ENCODE peak calls at places on chromosomes 7 and 10, in nine cellular contexts. J, O, N, C, Z, E, H, K and V are unnamed samples.
A peak's percentile ranks its signal among the peaks of the same experiment; 100 is the strongest.

GRCh38 chr7:12756841-12757240 is 69.4 kb downstream of the ARL4A start:
- DNase-seq in H (no peak), N (no peak), E (no peak), C (no peak), J (no peak), O (no peak), Z (no peak), K (no peak), V (no peak)

GRCh38 chr7:102451371-102452054 is 13.2 kb downstream of the ALKBH4 start:
- DNase-seq in N (no peak), K (no peak), E (no peak), C (no peak), J (no peak), H (peak; percentile 99), O (no peak), Z (peak; percentile 61), V (no peak)

GRCh38 chr10:131107970-131108369 is 203.6 kb downstream of the TCERG1L start:
- DNase-seq in N (no peak), H (no peak), Z (no peak), K (no peak), O (no peak), J (no peak), E (no peak), C (no peak), V (no peak)

GRCh38 chr10:97188234-97188847 is 2.6 kb upstream of the SLIT1 start:
- DNase-seq in O (no peak), J (no peak), E (no peak), N (no peak), C (no peak), Z (no peak), H (no peak), K (no peak), V (no peak)

GRCh38 chr7:71601840-71602239 is 469.9 kb downstream of the GALNT17 start:
- DNase-seq in N (no peak), C (no peak), H (no peak), Z (no peak), O (no peak), J (no peak), K (no peak), E (no peak), V (no peak)

GRCh38 chr7:95102662-95103061 is 195.3 kb downstream of the PPP1R9A start:
- DNase-seq in C (no peak), E (no peak), K (no peak), Z (no peak), J (no peak), H (no peak), O (no peak), N (no peak), V (no peak)

GRCh38 chr10:3825244-3825643 is 40.2 kb upstream of the KLF6 start:
- DNase-seq in H (no peak), J (no peak), Z (no peak), E (no peak), K (no peak), O (no peak), N (no peak), C (no peak), V (no peak)

GRCh38 chr7:105399043-105399725 is 10.5 kb upstream of the SRPK2 start:
- DNase-seq in K (no peak), N (no peak), C (no peak), E (no peak), H (peak; percentile 51), Z (peak; percentile 39), J (no peak), O (no peak), V (no peak)

GRCh38 chr10:92688573-92688926 is 1.2 kb upstream of the HHEX start:
- DNase-seq in N (no peak), O (no peak), E (no peak), Z (no peak), K (no peak), C (no peak), H (no peak), J (no peak), V (no peak)

GRCh38 chr7:10912077-10912476 is 61.6 kb upstream of the PHF14 start:
- DNase-seq in H (no peak), J (no peak), N (no peak), Z (no peak), K (no peak), E (no peak), O (no peak), C (no peak), V (no peak)

GRCh38 chr7:157276091-157276561 is 60.7 kb upstream of the DNAJB6 start:
- DNase-seq in H (peak; percentile 43), E (no peak), O (no peak), J (no peak), N (no peak), K (no peak), Z (no peak), C (no peak), V (peak; percentile 55)

GRCh38 chr10:20855398-20856038 is 41.6 kb downstream of the NEBL start:
- DNase-seq in K (no peak), H (peak; percentile 11), E (no peak), J (no peak), O (no peak), N (no peak), Z (peak; percentile 53), C (no peak), V (no peak)

GRCh38 chr7:98266840-98267239 is 14.6 kb upstream of the BRI3 start:
- DNase-seq in N (no peak), O (no peak), J (no peak), Z (no peak), K (no peak), E (no peak), C (no peak), H (peak; percentile 52), V (no peak)

GRCh38 chr10:7659560-7659959 is 7.2 kb downstream of the ITIH5 start:
- DNase-seq in N (no peak), Z (no peak), J (no peak), H (no peak), K (no peak), E (no peak), O (no peak), C (no peak), V (no peak)

GRCh38 chr7:133252858-133253521 is at the start of gene EXOC4:
- DNase-seq in K (peak; percentile 96), E (peak; percentile 98), Z (peak; percentile 99), J (peak; percentile 96), N (peak; percentile 95), O (peak; percentile 88), H (peak; percentile 93), C (peak; percentile 63), V (peak; percentile 97)

GRCh38 chr7:133255461-133255860 is 2.6 kb downstream of the EXOC4 start:
- DNase-seq in K (no peak), E (no peak), C (no peak), O (no peak), H (no peak), Z (no peak), N (no peak), J (no peak), V (no peak)

GRCh38 chr7:133252506-133252857 is 396 bp upstream of the EXOC4 start:
- DNase-seq in N (no peak), J (no peak), H (no peak), K (no peak), E (no peak), O (no peak), C (no peak), Z (no peak), V (no peak)

GRCh38 chr7:133253522-133253882 is 624 bp downstream of the EXOC4 start:
- DNase-seq in K (peak; percentile 6), J (no peak), E (no peak), Z (no peak), H (no peak), N (no peak), O (no peak), C (no peak), V (no peak)

GRCh38 chr7:133258174-133258573 is 5.3 kb downstream of the EXOC4 start:
- DNase-seq in E (no peak), Z (no peak), J (no peak), K (no peak), H (no peak), O (no peak), N (no peak), C (no peak), V (no peak)
- TF ChIP-seq POLR2AphosphoS5 in E (no peak), Z (no peak), J (no peak), K (no peak), H (no peak), O (no peak), N (no peak), C (no peak), V (no peak)

GRCh38 chr10:87596351-87596750 is 63.3 kb upstream of the PAPSS2 start:
- DNase-seq in O (no peak), K (no peak), Z (no peak), H (no peak), C (no peak), J (no peak), E (no peak), N (peak; percentile 16), V (no peak)

GRCh38 chr10:87591589-87591886 is 68.1 kb upstream of the PAPSS2 start:
- DNase-seq in E (no peak), J (no peak), C (no peak), Z (no peak), N (no peak), H (no peak), K (no peak), O (no peak), V (no peak)

GRCh38 chr10:87594864-87595263 is 64.8 kb upstream of the PAPSS2 start:
- DNase-seq in Z (no peak), O (no peak), H (no peak), E (no peak), K (no peak), J (no peak), C (no peak), N (no peak), V (no peak)

GRCh38 chr10:87594181-87594580 is 65.5 kb upstream of the PAPSS2 start:
- DNase-seq in J (no peak), C (no peak), K (no peak), E (no peak), N (no peak), Z (no peak), H (no peak), O (no peak), V (no peak)

DNA sequence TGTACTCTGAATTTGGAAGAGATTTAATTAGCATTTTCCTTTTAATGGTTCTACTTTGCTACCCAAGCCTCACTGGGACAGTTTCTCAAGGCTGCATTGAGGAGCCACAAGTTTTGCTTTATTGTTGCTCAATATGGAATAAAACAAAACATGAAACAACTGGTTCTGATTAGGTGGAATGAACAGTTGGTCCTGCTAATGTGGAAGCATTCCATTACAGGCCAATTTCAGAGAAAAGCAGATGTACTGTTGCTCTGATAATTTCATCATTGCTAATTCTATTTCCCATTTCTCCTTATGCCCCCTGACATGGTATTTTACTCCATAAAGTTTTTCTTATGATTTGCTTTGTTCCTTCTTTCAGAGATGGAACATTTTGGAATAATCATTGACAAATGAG is 66.0 kb upstream of the PAPSS2 start:
- DNase-seq in E (no peak), J (no peak), C (no peak), H (peak; percentile 45), O (no peak), Z (no peak), K (no peak), N (no peak), V (no peak)
- TF ChIP-seq POLR2AphosphoS5 in E (no peak), J (no peak), C (no peak), H (no peak), O (peak; percentile 34), Z (no peak), K (no peak), N (no peak), V (no peak)

GRCh38 chr7:122869260-122869659 is 17.0 kb downstream of the CADPS2 start:
- DNase-seq in N (no peak), E (no peak), O (no peak), J (no peak), H (no peak), Z (no peak), C (no peak), K (no peak), V (no peak)
- TF ChIP-seq POLR2AphosphoS5 in N (no peak), E (no peak), O (no peak), J (no peak), H (no peak), Z (no peak), C (no peak), K (no peak), V (no peak)

GRCh38 chr7:74023037-74023436 is 4.9 kb upstream of the ELN start:
- DNase-seq in Z (peak; percentile 35), E (no peak), C (no peak), K (no peak), H (peak; percentile 83), J (no peak), O (no peak), N (no peak), V (peak; percentile 83)
- TF ChIP-seq POLR2AphosphoS5 in Z (no peak), E (peak; percentile 63), C (no peak), K (peak; percentile 34), H (no peak), J (no peak), O (peak; percentile 53), N (no peak), V (no peak)